ENCODE peak calls at places on chromosomes 2 and 18, in eight cellular contexts. One of them, this sample, is unnamed.

GRCh38 chr2:46981662-46982351 is 66.2 kb upstream of the MCFD2 start:
- ATAC-seq in HepG2: peak
- ATAC-seq in Panc1: no peak
- ATAC-seq in upper lobe of left lung: no peak
- ATAC-seq in HCT116: no peak
- ATAC-seq in GM23338: no peak
- ATAC-seq in GM12878: no peak
- ATAC-seq in K562: peak
- ATAC-seq in this sample: no peak

GRCh38 chr2:102141011-102141914 is 1.3 kb upstream of the IL1R1 start:
- ATAC-seq in HepG2: no peak
- ATAC-seq in Panc1: no peak
- ATAC-seq in upper lobe of left lung: peak
- ATAC-seq in HCT116: no peak
- ATAC-seq in GM23338: peak
- ATAC-seq in GM12878: no peak
- ATAC-seq in K562: no peak
- ATAC-seq in this sample: no peak

GRCh38 chr2:51717318-51717717 is 685.4 kb upstream of the NRXN1 start:
- ATAC-seq in HepG2: no peak
- ATAC-seq in Panc1: no peak
- ATAC-seq in upper lobe of left lung: no peak
- ATAC-seq in HCT116: peak
- ATAC-seq in GM23338: no peak
- ATAC-seq in GM12878: no peak
- ATAC-seq in K562: no peak
- ATAC-seq in this sample: no peak

GRCh38 chr2:216112926-216113325 is 3.8 kb downstream of the XRCC5 start:
- ATAC-seq in HepG2: no peak
- ATAC-seq in Panc1: no peak
- ATAC-seq in upper lobe of left lung: no peak
- ATAC-seq in HCT116: no peak
- ATAC-seq in GM23338: no peak
- ATAC-seq in GM12878: peak
- ATAC-seq in K562: no peak
- ATAC-seq in this sample: no peak

GRCh38 chr2:240762249-240762648 is 57.8 kb downstream of the KIF1A start:
- ATAC-seq in HepG2: no peak
- ATAC-seq in Panc1: no peak
- ATAC-seq in upper lobe of left lung: no peak
- ATAC-seq in HCT116: no peak
- ATAC-seq in GM23338: no peak
- ATAC-seq in GM12878: no peak
- ATAC-seq in K562: no peak
- ATAC-seq in this sample: no peak

GRCh38 chr18:63188063-63188462 is 131.5 kb downstream of the BCL2 start:
- ATAC-seq in HepG2: no peak
- ATAC-seq in Panc1: no peak
- ATAC-seq in upper lobe of left lung: no peak
- ATAC-seq in HCT116: no peak
- ATAC-seq in GM23338: no peak
- ATAC-seq in GM12878: peak
- ATAC-seq in K562: no peak
- ATAC-seq in this sample: no peak

GRCh38 chr2:150572961-150573395 is 85.5 kb upstream of the RND3 start:
- ATAC-seq in HepG2: no peak
- ATAC-seq in Panc1: no peak
- ATAC-seq in upper lobe of left lung: no peak
- ATAC-seq in HCT116: no peak
- ATAC-seq in GM23338: no peak
- ATAC-seq in GM12878: peak
- ATAC-seq in K562: no peak
- ATAC-seq in this sample: no peak

GRCh38 chr2:40332096-40332826 is 119.6 kb downstream of the SLC8A1 start:
- ATAC-seq in HepG2: no peak
- ATAC-seq in Panc1: no peak
- ATAC-seq in upper lobe of left lung: peak
- ATAC-seq in HCT116: no peak
- ATAC-seq in GM23338: no peak
- ATAC-seq in GM12878: no peak
- ATAC-seq in K562: no peak
- ATAC-seq in this sample: peak

DNA sequence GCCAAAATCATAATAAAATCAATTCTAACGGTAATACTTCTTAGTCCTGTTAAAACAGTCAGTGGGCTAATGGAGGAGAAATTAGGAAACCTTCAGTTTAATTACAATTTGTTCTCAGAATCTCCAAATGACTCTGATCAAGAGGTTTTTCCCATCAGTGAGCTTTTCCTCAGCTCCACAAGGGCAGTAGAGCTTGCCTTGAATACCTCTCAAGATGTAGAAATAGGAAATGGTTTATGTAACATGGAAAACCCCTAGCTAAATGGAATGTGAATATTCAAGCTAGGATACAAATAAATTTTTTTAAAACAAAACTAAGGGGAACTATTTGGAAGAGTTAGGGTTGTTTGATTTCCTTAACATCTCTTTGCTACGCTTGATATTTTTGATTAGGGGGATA is 87.5 kb downstream of the PLEKHM3 start:
- ATAC-seq in HepG2: no peak
- ATAC-seq in Panc1: no peak
- ATAC-seq in upper lobe of left lung: no peak
- ATAC-seq in HCT116: no peak
- ATAC-seq in GM23338: no peak
- ATAC-seq in GM12878: no peak
- ATAC-seq in K562: no peak
- ATAC-seq in this sample: no peak
- TF ChIP-seq POLR2AphosphoS5 in HepG2: no peak
- TF ChIP-seq POLR2AphosphoS5 in Panc1: no peak
- TF ChIP-seq POLR2AphosphoS5 in upper lobe of left lung: no peak
- TF ChIP-seq POLR2AphosphoS5 in HCT116: no peak
- TF ChIP-seq POLR2AphosphoS5 in GM23338: no peak
- TF ChIP-seq POLR2AphosphoS5 in GM12878: no peak
- TF ChIP-seq POLR2AphosphoS5 in K562: no peak
- TF ChIP-seq POLR2AphosphoS5 in this sample: no peak

GRCh38 chr2:105180491-105180972 is 61.0 kb upstream of the GPR45 start:
- ATAC-seq in HepG2: no peak
- ATAC-seq in Panc1: no peak
- ATAC-seq in upper lobe of left lung: no peak
- ATAC-seq in HCT116: no peak
- ATAC-seq in GM23338: peak
- ATAC-seq in GM12878: no peak
- ATAC-seq in K562: no peak
- ATAC-seq in this sample: no peak

GRCh38 chr2:105177546-105178254 is 63.8 kb upstream of the GPR45 start:
- ATAC-seq in HepG2: no peak
- ATAC-seq in Panc1: no peak
- ATAC-seq in upper lobe of left lung: no peak
- ATAC-seq in HCT116: no peak
- ATAC-seq in GM23338: peak
- ATAC-seq in GM12878: no peak
- ATAC-seq in K562: no peak
- ATAC-seq in this sample: no peak

GRCh38 chr2:105181282-105181681 is 60.3 kb upstream of the GPR45 start:
- ATAC-seq in HepG2: no peak
- ATAC-seq in Panc1: no peak
- ATAC-seq in upper lobe of left lung: no peak
- ATAC-seq in HCT116: no peak
- ATAC-seq in GM23338: no peak
- ATAC-seq in GM12878: no peak
- ATAC-seq in K562: no peak
- ATAC-seq in this sample: no peak

GRCh38 chr2:105177008-105177407 is 64.5 kb upstream of the GPR45 start:
- ATAC-seq in HepG2: no peak
- ATAC-seq in Panc1: no peak
- ATAC-seq in upper lobe of left lung: no peak
- ATAC-seq in HCT116: no peak
- ATAC-seq in GM23338: no peak
- ATAC-seq in GM12878: no peak
- ATAC-seq in K562: no peak
- ATAC-seq in this sample: no peak

DNA sequence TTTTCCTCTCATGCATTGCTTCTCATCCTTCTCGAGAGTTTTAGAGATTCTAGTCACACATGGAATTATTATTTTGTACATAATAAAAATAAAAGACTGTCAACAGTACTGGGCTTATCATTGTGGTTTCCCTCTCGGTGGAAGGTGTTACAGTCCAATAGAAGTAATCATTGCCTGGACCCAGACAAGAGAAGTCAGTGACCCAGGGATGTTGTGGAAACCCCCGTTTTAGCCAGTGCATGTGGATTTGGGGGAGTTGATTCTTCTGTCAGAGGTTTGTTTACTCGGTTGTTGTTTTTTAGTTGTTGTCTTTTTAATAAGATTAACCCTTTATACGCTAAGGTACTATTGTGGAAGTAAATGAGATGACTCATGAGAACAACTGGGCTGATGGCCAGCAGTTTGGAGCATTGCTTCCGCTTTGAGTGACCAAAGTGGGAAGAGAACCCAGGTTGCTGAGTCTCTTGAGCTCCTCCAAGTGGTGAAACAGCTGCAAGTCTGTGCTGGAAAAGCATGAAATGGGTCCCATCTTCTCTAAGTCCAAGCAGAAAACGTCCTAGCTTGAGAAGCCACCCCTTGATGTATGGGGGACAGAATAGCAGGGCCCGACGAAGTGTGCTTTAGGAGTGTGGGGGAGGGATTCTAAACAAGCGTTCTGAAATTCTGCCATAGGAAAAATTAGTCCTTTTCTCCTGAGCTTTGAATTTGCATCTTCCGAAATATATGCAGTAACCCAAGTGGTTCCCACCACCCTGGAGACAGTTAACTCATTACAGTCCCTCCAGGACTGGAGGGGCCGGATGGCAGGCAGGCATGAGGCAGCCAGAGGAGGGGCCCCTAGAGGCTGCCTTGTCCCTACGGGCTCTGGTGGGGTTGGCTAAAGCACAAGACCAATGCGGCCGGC is 61.8 kb upstream of the GPR45 start:
- ATAC-seq in HepG2: peak
- ATAC-seq in Panc1: peak
- ATAC-seq in upper lobe of left lung: peak
- ATAC-seq in HCT116: peak
- ATAC-seq in GM23338: peak
- ATAC-seq in GM12878: peak
- ATAC-seq in K562: peak
- ATAC-seq in this sample: no peak
- TF ChIP-seq CTCF in HepG2: peak
- TF ChIP-seq CTCF in Panc1: peak
- TF ChIP-seq CTCF in upper lobe of left lung: no peak
- TF ChIP-seq CTCF in HCT116: peak
- TF ChIP-seq CTCF in GM23338: peak
- TF ChIP-seq CTCF in GM12878: peak
- TF ChIP-seq CTCF in K562: peak
- TF ChIP-seq CTCF in this sample: no peak

GRCh38 chr2:140498360-140498759 is 1632.5 kb downstream of the LRP1B start:
- ATAC-seq in HepG2: no peak
- ATAC-seq in Panc1: no peak
- ATAC-seq in upper lobe of left lung: no peak
- ATAC-seq in HCT116: no peak
- ATAC-seq in GM23338: no peak
- ATAC-seq in GM12878: no peak
- ATAC-seq in K562: no peak
- ATAC-seq in this sample: no peak
- H3K4me3 ChIP-seq in HepG2: no peak
- H3K4me3 ChIP-seq in Panc1: no peak
- H3K4me3 ChIP-seq in upper lobe of left lung: no peak
- H3K4me3 ChIP-seq in HCT116: no peak
- H3K4me3 ChIP-seq in GM23338: no peak
- H3K4me3 ChIP-seq in GM12878: no peak
- H3K4me3 ChIP-seq in K562: no peak
- H3K4me3 ChIP-seq in this sample: no peak

DNA sequence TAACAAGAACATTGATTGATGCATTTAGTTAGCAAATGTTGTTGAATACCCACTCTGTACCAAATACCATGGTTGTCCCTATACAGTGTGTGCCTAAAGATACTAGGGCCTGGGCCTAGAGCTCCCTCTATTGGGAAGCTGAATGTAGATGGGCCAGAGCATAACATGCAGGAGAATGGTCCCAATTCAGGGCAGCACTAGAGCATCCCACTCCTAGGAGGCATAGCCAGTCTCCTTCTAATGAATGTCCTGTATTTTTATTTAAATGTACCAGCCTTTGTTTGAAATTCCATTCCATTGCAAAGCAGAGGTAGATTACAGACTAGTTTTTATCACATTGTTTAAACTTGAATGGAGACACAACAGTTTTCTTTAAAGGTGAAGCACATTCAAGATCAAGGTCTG is 90.6 kb downstream of the FEZ2 start:
- ATAC-seq in HepG2: peak
- ATAC-seq in Panc1: peak
- ATAC-seq in upper lobe of left lung: peak
- ATAC-seq in HCT116: peak
- ATAC-seq in GM23338: peak
- ATAC-seq in GM12878: peak
- ATAC-seq in K562: peak
- ATAC-seq in this sample: peak
- TF ChIP-seq POLR2AphosphoS5 in HepG2: no peak
- TF ChIP-seq POLR2AphosphoS5 in Panc1: no peak
- TF ChIP-seq POLR2AphosphoS5 in upper lobe of left lung: no peak
- TF ChIP-seq POLR2AphosphoS5 in HCT116: no peak
- TF ChIP-seq POLR2AphosphoS5 in GM23338: no peak
- TF ChIP-seq POLR2AphosphoS5 in GM12878: no peak
- TF ChIP-seq POLR2AphosphoS5 in K562: no peak
- TF ChIP-seq POLR2AphosphoS5 in this sample: no peak

GRCh38 chr2:58106896-58107295 is 60.3 kb downstream of the VRK2 start:
- ATAC-seq in HepG2: no peak
- ATAC-seq in Panc1: no peak
- ATAC-seq in upper lobe of left lung: no peak
- ATAC-seq in HCT116: no peak
- ATAC-seq in GM23338: no peak
- ATAC-seq in GM12878: no peak
- ATAC-seq in K562: no peak
- ATAC-seq in this sample: no peak

GRCh38 chr2:58109481-58109880 is 62.9 kb downstream of the VRK2 start:
- ATAC-seq in HepG2: no peak
- ATAC-seq in Panc1: no peak
- ATAC-seq in upper lobe of left lung: no peak
- ATAC-seq in HCT116: no peak
- ATAC-seq in GM23338: no peak
- ATAC-seq in GM12878: no peak
- ATAC-seq in K562: no peak
- ATAC-seq in this sample: no peak

GRCh38 chr2:58107803-58108710 is 61.5 kb downstream of the VRK2 start:
- ATAC-seq in HepG2: no peak
- ATAC-seq in Panc1: peak
- ATAC-seq in upper lobe of left lung: peak
- ATAC-seq in HCT116: peak
- ATAC-seq in GM23338: no peak
- ATAC-seq in GM12878: peak
- ATAC-seq in K562: no peak
- ATAC-seq in this sample: peak

GRCh38 chr2:58110765-58111164 is 64.2 kb downstream of the VRK2 start:
- ATAC-seq in HepG2: peak
- ATAC-seq in Panc1: no peak
- ATAC-seq in upper lobe of left lung: no peak
- ATAC-seq in HCT116: peak
- ATAC-seq in GM23338: peak
- ATAC-seq in GM12878: no peak
- ATAC-seq in K562: peak
- ATAC-seq in this sample: no peak
- TF ChIP-seq CTCF in HepG2: no peak
- TF ChIP-seq CTCF in Panc1: peak
- TF ChIP-seq CTCF in upper lobe of left lung: no peak
- TF ChIP-seq CTCF in HCT116: no peak
- TF ChIP-seq CTCF in GM23338: peak
- TF ChIP-seq CTCF in GM12878: no peak
- TF ChIP-seq CTCF in K562: peak
- TF ChIP-seq CTCF in this sample: no peak